ENCODE peak calls at places on chromosome 6, in seven cellular contexts. I, Z, W, Y, M, R and S are unnamed samples.

GRCh38 chr6:2738373-2738979 is 12.2 kb downstream of the MYLK4 start:
- DNase-seq in R (peak; percentile 44), W (peak; percentile 42), Z (no peak), I (peak; percentile 55), M (peak; percentile 80), Y (peak; percentile 53), S (peak; percentile 37)

GRCh38 chr6:23522751-23523527 is 603.1 kb upstream of the NRSN1 start:
- DNase-seq in R (no peak), I (no peak), Y (no peak), W (no peak), Z (peak; percentile 46), M (no peak), S (no peak)

GRCh38 chr6:139912735-139913400 is 538.4 kb upstream of the CITED2 start:
- DNase-seq in I (no peak), Y (no peak), M (peak; percentile 3), R (no peak), W (no peak), Z (no peak), S (no peak)

GRCh38 chr6:39594304-39594703 is 130.9 kb downstream of the KIF6 start:
- DNase-seq in Z (no peak), W (no peak), I (no peak), R (no peak), Y (no peak), M (no peak), S (no peak)

GRCh38 chr6:132708771-132709170 is 5.1 kb downstream of the VNN1 start:
- DNase-seq in Y (no peak), W (no peak), M (no peak), R (no peak), Z (no peak), I (no peak), S (no peak)

GRCh38 chr6:169454204-169454871 is 200.7 kb upstream of the THBS2 start:
- DNase-seq in M (no peak), R (no peak), I (no peak), Z (peak; percentile 68), W (no peak), Y (no peak), S (peak; percentile 16)

GRCh38 chr6:16669227-16669626 is 92.0 kb downstream of the ATXN1 start:
- DNase-seq in M (peak; percentile 93), W (no peak), Y (no peak), I (peak; percentile 34), R (no peak), Z (no peak), S (peak; percentile 82)

GRCh38 chr6:35292494-35292893 is 5.1 kb upstream of the DEF6 start:
- DNase-seq in R (no peak), Y (no peak), Z (no peak), W (no peak), I (no peak), M (no peak), S (no peak)

GRCh38 chr6:37499433-37500293 is at the start of gene CCDC167:
- DNase-seq in M (peak; percentile 99), I (peak; percentile 96), Z (peak; percentile 88), R (peak; percentile 95), W (peak; percentile 95), Y (peak; percentile 95), S (peak; percentile 97)

GRCh38 chr6:88561034-88561973 is 395.2 kb upstream of the CNR1 start:
- DNase-seq in Y (no peak), W (no peak), I (no peak), M (no peak), Z (no peak), R (no peak), S (no peak)

GRCh38 chr6:117791012-117791411 is 115.7 kb downstream of the NUS1 start:
- DNase-seq in I (no peak), W (no peak), M (no peak), Z (no peak), Y (no peak), R (no peak), S (no peak)

GRCh38 chr6:110033101-110033500 is 55.0 kb downstream of the GPR6 start:
- DNase-seq in Y (no peak), Z (no peak), W (no peak), I (no peak), M (no peak), R (no peak), S (no peak)

GRCh38 chr6:35282472-35282871 is 15.1 kb upstream of the DEF6 start:
- DNase-seq in R (no peak), I (no peak), W (no peak), Y (no peak), Z (no peak), M (no peak), S (no peak)

GRCh38 chr6:42783876-42784738 is 2.3 kb downstream of the BICRAL start:
- DNase-seq in W (no peak), M (peak; percentile 21), R (no peak), I (no peak), Z (no peak), Y (no peak), S (no peak)

GRCh38 chr6:116218172-116218633 is 35.7 kb downstream of the TSPYL4 start:
- DNase-seq in M (peak; percentile 60), Y (no peak), W (no peak), I (no peak), R (no peak), Z (no peak), S (no peak)

GRCh38 chr6:169620171-169621125 is 81.4 kb downstream of the WDR27 start:
- DNase-seq in W (no peak), R (no peak), I (no peak), M (peak; percentile 56), Z (no peak), Y (no peak), S (peak; percentile 50)

GRCh38 chr6:129686941-129687627 is 22.9 kb downstream of the ARHGAP18 start:
- DNase-seq in R (no peak), W (no peak), I (no peak), Z (peak; percentile 94), Y (no peak), M (no peak), S (peak; percentile 93)

GRCh38 chr6:24255676-24256075 is 102.2 kb downstream of the DCDC2 start:
- DNase-seq in Z (no peak), Y (no peak), I (no peak), M (no peak), W (no peak), R (no peak), S (no peak)

GRCh38 chr6:143675946-143676345 is 1.8 kb upstream of the PHACTR2 start:
- DNase-seq in Z (no peak), Y (no peak), W (no peak), M (peak; percentile 73), R (no peak), I (no peak), S (no peak)

GRCh38 chr6:104940881-104941693 is 15.8 kb upstream of the LIN28B start:
- DNase-seq in M (peak; percentile 16), Y (no peak), I (no peak), R (peak; percentile 29), Z (no peak), W (no peak), S (peak; percentile 7)

GRCh38 chr6:134363323-134364039 is 45.6 kb upstream of the SGK1 start:
- DNase-seq in W (no peak), Z (peak; percentile 98), R (no peak), Y (no peak), M (peak; percentile 83), I (no peak), S (peak; percentile 98)

GRCh38 chr6:55980627-55981211 is 105.3 kb upstream of the BMP5 start:
- DNase-seq in W (peak; percentile 17), Z (peak; percentile 4), I (no peak), Y (no peak), R (peak; percentile 45), M (peak; percentile 72), S (peak; percentile 8)

GRCh38 chr6:101392561-101393230 is 812 bp upstream of the GRIK2 start:
- DNase-seq in I (no peak), Y (no peak), R (no peak), M (peak; percentile 7), W (no peak), Z (no peak), S (no peak)

GRCh38 chr6:34243901-34244884 is 4.6 kb downstream of the SMIM29 start:
- DNase-seq in M (peak; percentile 97), W (peak; percentile 53), Y (peak; percentile 66), Z (peak; percentile 77), I (peak; percentile 63), R (peak; percentile 56), S (peak; percentile 91)
- H3K27ac ChIP-seq in M (peak overlapping the region; percentile 96), W (no peak overlapping the region), Y (no peak overlapping the region), Z (peak overlapping the region; percentile 65), I (peak overlapping the region; percentile 74), R (no peak overlapping the region), S (peak overlapping the region; percentile 54)

GRCh38 chr6:167140589-167141474 is 16.9 kb downstream of the GPR31 start:
- DNase-seq in R (no peak), Z (no peak), Y (no peak), M (no peak), I (no peak), W (no peak), S (no peak)
- TF ChIP-seq CTCF in R (no peak), Z (no peak), Y (no peak), M (no peak), I (no peak), W (no peak), S (no peak)

GRCh38 chr6:21555197-21555596 is 38.4 kb upstream of the SOX4 start:
- DNase-seq in M (no peak), Y (no peak), Z (no peak), R (no peak), I (no peak), W (no peak), S (no peak)
- H3K27ac ChIP-seq in M (no peak overlapping the region), Y (no peak overlapping the region), Z (no peak overlapping the region), R (no peak overlapping the region), I (no peak overlapping the region), W (no peak overlapping the region), S (no peak overlapping the region)

DNA sequence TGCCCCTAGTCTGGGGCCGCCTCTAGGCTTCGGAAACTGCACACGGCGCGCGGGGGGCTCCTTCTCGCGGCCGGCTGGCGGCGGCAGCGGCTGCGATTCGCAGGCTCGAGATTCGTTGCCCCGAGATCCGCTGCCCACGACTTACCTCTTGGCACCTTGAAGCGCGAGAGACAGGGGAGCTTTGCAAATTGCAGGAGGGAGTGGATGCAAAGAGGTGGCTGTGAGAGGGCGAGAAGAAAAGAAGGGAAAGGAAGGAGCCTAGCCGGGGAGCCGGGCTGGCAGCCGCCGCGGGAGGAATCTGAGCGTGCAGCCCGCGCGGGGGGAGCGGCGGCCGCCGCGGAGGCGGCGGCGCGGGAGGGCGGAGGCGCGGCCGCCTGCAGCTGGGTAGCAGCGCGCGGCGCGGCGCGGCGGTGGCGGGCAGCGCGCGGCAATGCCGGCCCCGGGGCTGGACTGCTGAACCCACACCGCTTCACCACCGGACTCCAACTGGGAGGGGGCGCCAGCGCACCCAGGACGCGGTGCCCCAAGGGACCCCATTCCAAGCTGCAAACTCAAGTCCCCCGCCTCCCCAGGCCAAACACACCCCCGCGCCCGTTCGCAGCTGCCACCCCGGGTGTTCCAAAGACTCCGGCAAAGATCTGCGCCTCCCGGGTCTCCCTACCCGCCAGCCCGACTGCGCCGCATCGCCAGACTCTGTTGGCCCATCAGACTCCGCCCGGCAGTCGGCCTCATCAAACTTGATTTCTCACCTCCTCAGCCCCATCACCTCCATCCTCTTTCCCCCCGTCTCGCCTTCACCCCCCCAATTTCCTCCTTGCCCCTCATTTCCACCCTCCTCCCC is 44.2 kb upstream of the SUPT3H start:
- DNase-seq in Z (no peak), M (peak; percentile 72), I (peak; percentile 57), Y (peak; percentile 60), R (peak; percentile 46), W (peak; percentile 46), S (peak; percentile 66)
- TF ChIP-seq CTCF in Z (peak; percentile 56), M (peak; percentile 37), I (no peak), Y (no peak), R (no peak), W (peak; percentile 49), S (no peak)